ENCODE peak calls at places on chromosomes 11 and 22, in four cellular contexts. B is foreskin fibroblast, K is astrocyte of the spinal cord, T is cardiac muscle cell. R is an unnamed sample.

GRCh38 chr22:36432592-36433317 is 45.0 kb upstream of the MYH9 start:
- DNase-seq in T (peak), K (peak), B (no peak), R (no peak)

GRCh38 chr11:112526699-112527410 is 266.2 kb upstream of the PLET1 start:
- DNase-seq in K (no peak), T (peak), B (no peak), R (no peak)

GRCh38 chr22:49233507-49234100 is 594.1 kb downstream of the BRD1 start:
- DNase-seq in T (no peak), B (no peak), K (no peak), R (no peak)

GRCh38 chr11:2298795-2299747 is 2.6 kb downstream of the C11orf21 start:
- DNase-seq in T (peak), K (no peak), B (no peak), R (no peak)

GRCh38 chr22:35919002-35919542 is 109.6 kb downstream of the RBFOX2 start:
- DNase-seq in K (no peak), B (no peak), T (no peak), R (no peak)

GRCh38 chr11:104556606-104557301 is 341.5 kb downstream of the CASP12 start:
- DNase-seq in K (no peak), T (no peak), B (no peak), R (no peak)

GRCh38 chr11:35307221-35307621 is 112.1 kb downstream of the SLC1A2 start:
- DNase-seq in B (no peak), T (no peak), K (no peak), R (no peak)

GRCh38 chr11:75422248-75423231 is 10.5 kb downstream of the KLHL35 start:
- DNase-seq in T (no peak), B (no peak), K (no peak), R (no peak)

GRCh38 chr11:113372317-113372716 is 15.3 kb upstream of the ANKK1 start:
- DNase-seq in B (no peak), K (no peak), T (peak), R (no peak)

GRCh38 chr11:7196396-7197146 is 55.1 kb upstream of the SYT9 start:
- DNase-seq in K (no peak), B (peak), T (no peak), R (no peak)

GRCh38 chr11:115257286-115258077 is 246.7 kb downstream of the CADM1 start:
- DNase-seq in T (no peak), K (no peak), B (no peak), R (no peak)

GRCh38 chr11:70721006-70721405 is 322.7 kb downstream of the CTTN start:
- DNase-seq in B (no peak), T (no peak), K (no peak), R (no peak)

GRCh38 chr11:76738618-76739220 is 44.4 kb upstream of the TSKU start:
- DNase-seq in B (no peak), K (no peak), T (no peak), R (no peak)

GRCh38 chr11:121909571-121909970 is 206.4 kb downstream of the BLID start:
- DNase-seq in T (no peak), K (no peak), B (peak), R (no peak)

GRCh38 chr22:37701121-37701786 is 4.4 kb downstream of the TRIOBP start:
- DNase-seq in T (peak), B (peak), K (no peak), R (no peak)

GRCh38 chr22:50529416-50530279 is at the start of gene TYMP:
- DNase-seq in B (peak), K (no peak), T (no peak), R (no peak)

GRCh38 chr11:126607776-126608625 is 252.5 kb downstream of the ST3GAL4 start:
- DNase-seq in K (no peak), T (no peak), B (no peak), R (no peak)

GRCh38 chr11:125179346-125179745 is 14.8 kb downstream of the PKNOX2 start:
- DNase-seq in T (no peak), B (no peak), K (no peak), R (no peak)

GRCh38 chr11:1308745-1309497 is 511 bp downstream of the TOLLIP start:
- DNase-seq in B (peak), T (no peak), K (no peak), R (no peak)

GRCh38 chr11:114256898-114257286 is 39.3 kb upstream of the NNMT start:
- DNase-seq in K (no peak), T (no peak), B (no peak), R (no peak)

GRCh38 chr11:78078218-78079167 is 1.2 kb downstream of the NDUFC2 start:
- DNase-seq in K (no peak), T (no peak), B (no peak), R (no peak)

GRCh38 chr22:36850016-36850415 is 10.8 kb upstream of the NCF4 start:
- DNase-seq in T (no peak), B (no peak), K (no peak), R (no peak)

GRCh38 chr22:43270314-43270908 is 72.8 kb downstream of the SCUBE1 start:
- DNase-seq in T (peak), B (peak), K (no peak), R (no peak)
- TF ChIP-seq CTCF in T (peak), B (peak), K (no peak), R (peak)

GRCh38 chr11:29438815-29439214 is 578.0 kb downstream of the KCNA4 start:
- DNase-seq in K (no peak), B (no peak), T (no peak), R (no peak)

GRCh38 chr11:29435421-29435820 is 581.4 kb downstream of the KCNA4 start:
- DNase-seq in B (no peak), T (peak), K (peak), R (no peak)

GRCh38 chr11:29432719-29433325 is 584.0 kb downstream of the KCNA4 start:
- DNase-seq in B (peak), K (peak), T (peak), R (peak)
- TF ChIP-seq CTCF in B (peak), K (peak), T (peak), R (peak)

GRCh38 chr22:20777420-20778177 is 3.7 kb downstream of the SERPIND1 start:
- DNase-seq in K (peak), B (peak), T (peak), R (peak)
- TF ChIP-seq CTCF in K (no peak), B (no peak), T (peak), R (peak)

DNA sequence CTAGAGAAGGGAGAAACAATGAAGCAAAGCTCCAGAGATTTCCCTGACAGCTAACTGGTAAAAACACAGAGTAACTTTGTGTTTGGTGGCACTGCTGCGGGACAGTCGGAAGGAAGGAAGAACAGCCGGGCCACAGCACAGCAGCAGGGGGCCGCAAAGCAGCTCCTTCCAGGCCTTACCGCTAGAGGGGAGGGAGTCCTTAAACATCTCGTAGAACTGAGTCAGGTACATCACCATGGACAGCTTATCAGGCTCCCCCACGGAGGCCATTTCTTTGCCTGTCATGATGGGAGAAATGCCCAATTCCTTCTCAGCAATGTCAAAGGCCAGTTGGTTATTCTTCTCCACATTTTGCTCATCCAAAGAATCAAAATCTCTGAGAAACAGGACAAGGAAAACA is 114.6 kb upstream of the BID start:
- DNase-seq in K (peak), B (peak), T (peak), R (no peak)
- TF ChIP-seq CTCF in K (peak), B (peak), T (peak), R (peak)

DNA sequence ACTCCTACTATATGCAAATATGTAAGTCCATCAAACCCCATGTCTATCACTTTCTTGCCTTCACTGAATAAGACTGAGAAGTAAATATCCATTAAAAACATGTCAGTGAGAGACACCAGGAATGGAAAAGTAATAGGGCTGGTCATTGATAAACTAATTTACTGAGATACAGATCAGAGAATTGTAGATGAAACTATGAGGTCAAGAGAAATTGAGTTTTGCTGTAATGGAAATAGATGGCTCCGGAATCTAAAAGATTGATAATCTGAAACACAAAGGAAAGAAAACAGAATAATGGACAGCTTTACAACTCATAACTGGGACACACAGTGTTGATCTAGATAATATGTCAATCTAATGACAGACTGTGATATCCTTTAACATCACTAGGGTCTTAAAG is 1018.3 kb upstream of the RAG2 start:
- DNase-seq in T (no peak), B (no peak), K (no peak), R (no peak)
- TF ChIP-seq CTCF in T (no peak), B (no peak), K (no peak), R (no peak)

DNA sequence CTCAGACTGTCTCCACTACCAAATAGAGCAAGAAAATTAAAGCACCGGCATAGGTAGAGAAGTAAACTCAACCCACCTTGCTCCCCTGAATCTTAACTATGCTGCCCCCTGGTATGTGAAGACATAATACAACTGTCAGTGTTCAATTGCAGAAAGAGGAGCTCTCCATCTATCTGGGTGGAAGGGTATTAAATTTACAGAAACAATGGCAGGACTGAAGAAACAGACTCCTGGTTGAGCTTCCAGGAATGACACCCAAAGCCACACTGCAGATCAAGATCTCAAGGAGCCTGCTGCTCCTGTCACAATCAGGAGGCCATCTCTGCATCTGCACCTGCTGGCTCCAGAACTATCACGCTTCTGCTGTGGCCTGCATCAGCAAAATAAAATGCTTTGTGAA is 132.1 kb upstream of the BMAL1 start:
- DNase-seq in B (no peak), T (no peak), K (no peak), R (no peak)
- TF ChIP-seq CTCF in B (no peak), T (no peak), K (no peak), R (peak)

GRCh38 chr22:22089459-22090308 is 107.1 kb upstream of the TOP3B start:
- DNase-seq in K (no peak), B (no peak), T (no peak), R (no peak)
- TF ChIP-seq CTCF in K (no peak), B (no peak), T (no peak), R (no peak)